ENCODE peak calls at places on chromosomes 4 and X, in six cellular contexts. J is trophoblast cell, W is PC-3, P is thoracic aorta, X is WERI-Rb-1, L is lung. K is an unnamed sample.

GRCh38 chrX:153934473-153935325 is at the start of gene NAA10:
- DNase-seq in J (peak; percentile 64), W (peak; percentile 83), P (no peak), X (peak; percentile 81), L (peak; percentile 56), K (peak; percentile 55)

GRCh38 chrX:38494239-38494823 is 67.0 kb upstream of the TSPAN7 start:
- DNase-seq in J (no peak), W (no peak), P (no peak), X (no peak), L (no peak), K (no peak)

GRCh38 chr4:132797856-132798255 is 351.2 kb upstream of the PCDH10 start:
- DNase-seq in J (no peak), W (no peak), P (no peak), X (no peak), L (no peak), K (no peak)

GRCh38 chrX:3066555-3066954 is 25.3 kb downstream of the ARSF start:
- DNase-seq in J (peak; percentile 4), W (no peak), P (no peak), X (peak; percentile 38), L (no peak), K (no peak)

GRCh38 chr4:7642764-7643495 is 208.2 kb upstream of the PSAPL1 start:
- DNase-seq in J (no peak), W (no peak), P (no peak), X (no peak), L (no peak), K (no peak)

GRCh38 chr4:186699298-186699697 is 24.4 kb downstream of the FAT1 start:
- DNase-seq in J (peak; percentile 78), W (peak; percentile 37), P (no peak), X (no peak), L (no peak), K (no peak)

GRCh38 chrX:133674726-133675470 is 259.6 kb upstream of the GPC4 start:
- DNase-seq in J (peak; percentile 48), W (peak; percentile 89), P (no peak), X (no peak), L (peak; percentile 44), K (no peak)

GRCh38 chr4:184448828-184449227 is 25.5 kb downstream of the IRF2 start:
- DNase-seq in J (no peak), W (no peak), P (no peak), X (no peak), L (peak; percentile 53), K (no peak)

GRCh38 chr4:137474711-137475301 is 57.5 kb downstream of the PCDH18 start:
- DNase-seq in J (no peak), W (peak; percentile 15), P (no peak), X (no peak), L (no peak), K (no peak)

GRCh38 chr4:67403342-67403741 is 142.0 kb downstream of the CENPC start:
- DNase-seq in J (no peak), W (no peak), P (no peak), X (no peak), L (no peak), K (no peak)

GRCh38 chrX:2266445-2267349 is 234.1 kb downstream of the DHRSX start:
- DNase-seq in J (no peak), W (no peak), P (no peak), X (no peak), L (no peak), K (no peak)

GRCh38 chr4:139913398-139913990 is 240.5 kb downstream of the MAML3 start:
- DNase-seq in J (no peak), W (no peak), P (no peak), X (peak; percentile 13), L (no peak), K (no peak)

GRCh38 chrX:113514906-113515305 is 674.3 kb upstream of the AMOT start:
- DNase-seq in J (no peak), W (no peak), P (no peak), X (no peak), L (no peak), K (no peak)

GRCh38 chr4:92263575-92263974 is 40.2 kb upstream of the GRID2 start:
- DNase-seq in J (no peak), W (no peak), P (no peak), X (no peak), L (no peak), K (no peak)

GRCh38 chrX:68699960-68700746 is 52.7 kb downstream of the STARD8 start:
- DNase-seq in J (no peak), W (no peak), P (no peak), X (no peak), L (no peak), K (no peak)

GRCh38 chr4:173046818-173047217 is 121.8 kb upstream of the GALNT7 start:
- DNase-seq in J (no peak), W (no peak), P (no peak), X (peak; percentile 55), L (no peak), K (no peak)

GRCh38 chr4:138707746-138708145 is 307.8 kb upstream of the NOCT start:
- DNase-seq in J (no peak), W (no peak), P (no peak), X (no peak), L (no peak), K (no peak)

GRCh38 chr4:183147191-183147590 is 48.1 kb downstream of the WWC2 start:
- DNase-seq in J (no peak), W (no peak), P (no peak), X (no peak), L (no peak), K (no peak)

GRCh38 chr4:52750819-52751348 is 341 bp downstream of the ERVMER34-1 start:
- DNase-seq in J (peak; percentile 62), W (peak; percentile 14), P (no peak), X (no peak), L (no peak), K (no peak)

GRCh38 chr4:88731359-88731758 is 33.7 kb upstream of the NAP1L5 start:
- DNase-seq in J (no peak), W (no peak), P (no peak), X (no peak), L (no peak), K (no peak)

GRCh38 chr4:145565328-145565727 is 53.9 kb upstream of the MMAA start:
- DNase-seq in J (no peak), W (no peak), P (no peak), X (no peak), L (no peak), K (no peak)

GRCh38 chr4:113869743-113870375 is 108.3 kb upstream of the CAMK2D start:
- DNase-seq in J (no peak), W (peak; percentile 40), P (peak; percentile 8), X (no peak), L (no peak), K (no peak)

GRCh38 chr4:183832776-183833450 is 72.2 kb upstream of the STOX2 start:
- DNase-seq in J (peak; percentile 64), W (no peak), P (no peak), X (no peak), L (no peak), K (no peak)

GRCh38 chr4:150310159-150310895 is 232.1 kb downstream of the DCLK2 start:
- DNase-seq in J (no peak), W (peak; percentile 40), P (no peak), X (no peak), L (no peak), K (no peak)

GRCh38 chr4:30868257-30868656 is 148.1 kb downstream of the PCDH7 start:
- DNase-seq in J (no peak), W (no peak), P (no peak), X (no peak), L (no peak), K (no peak)

GRCh38 chr4:141350122-141350904 is 129.6 kb downstream of the ZNF330 start:
- DNase-seq in J (no peak), W (peak; percentile 97), P (no peak), X (no peak), L (no peak), K (no peak)

GRCh38 chrX:19593684-19594083 is 78.4 kb upstream of the MAP3K15 start:
- DNase-seq in J (no peak), W (peak; percentile 56), P (no peak), X (peak; percentile 17), L (no peak), K (peak; percentile 4)

DNA sequence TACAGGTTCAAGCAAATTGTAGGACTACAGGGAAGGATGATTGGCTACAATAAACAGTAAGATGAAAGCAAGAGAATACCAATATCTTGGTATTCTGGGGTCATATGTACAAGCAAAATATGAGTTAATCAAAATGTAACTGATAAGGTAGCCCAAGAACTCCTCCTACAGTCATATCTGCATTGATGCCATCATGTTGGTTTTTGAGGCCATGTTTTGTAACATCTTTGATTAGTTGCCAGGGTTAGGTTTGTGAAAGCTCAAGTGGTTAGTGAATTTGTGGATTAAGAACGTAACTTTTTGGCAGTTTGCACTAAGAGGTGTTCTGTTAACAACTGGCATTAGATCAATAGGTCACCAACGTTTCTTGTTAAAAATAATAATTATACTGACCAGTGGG is 59.6 kb downstream of the USP9X start:
- DNase-seq in J (no peak), W (no peak), P (no peak), X (no peak), L (no peak), K (no peak)
- H3K36me3 ChIP-seq in J (peaks cover 3% of the 10 kb centered on the region), W (peaks cover 41% of the 10 kb centered on the region), P (peaks cover 5% of the 10 kb centered on the region), X (peaks cover 70% of the 10 kb centered on the region), L (peaks cover 2% of the 10 kb centered on the region), K (peaks cover 36% of the 10 kb centered on the region)

GRCh38 chrX:57583477-57583876 is 8.3 kb upstream of the ZXDB start:
- DNase-seq in J (no peak), W (peak; percentile 61), P (no peak), X (no peak), L (no peak), K (no peak)
- H3K27ac ChIP-seq in J (no peak overlapping the region), W (peak overlapping the region; percentile 50), P (no peak overlapping the region), X (no peak overlapping the region), L (no peak overlapping the region), K (no peak overlapping the region)

GRCh38 chr4:156545003-156545785 is 426.4 kb downstream of the PDGFC start:
- DNase-seq in J (no peak), W (no peak), P (no peak), X (no peak), L (no peak), K (no peak)
- H3K4me3 ChIP-seq in J (no peak overlapping the region), W (no peak overlapping the region), P (peak overlapping the region; percentile 8), X (no peak overlapping the region), L (no peak overlapping the region), K (no peak overlapping the region)

GRCh38 chr4:509374-509676 is 10.3 kb downstream of the PIGG start:
- DNase-seq in J (no peak), W (no peak), P (no peak), X (no peak), L (no peak), K (no peak)

GRCh38 chr4:513327-513726 is 14.3 kb downstream of the PIGG start:
- DNase-seq in J (no peak), W (no peak), P (no peak), X (no peak), L (no peak), K (no peak)

GRCh38 chr4:507745-508512 is 8.9 kb downstream of the PIGG start:
- DNase-seq in J (no peak), W (no peak), P (no peak), X (no peak), L (no peak), K (no peak)

GRCh38 chr4:504076-504475 is 5.1 kb downstream of the PIGG start:
- DNase-seq in J (no peak), W (no peak), P (no peak), X (no peak), L (no peak), K (no peak)

GRCh38 chr4:508675-509373 is 9.8 kb downstream of the PIGG start:
- DNase-seq in J (no peak), W (no peak), P (no peak), X (no peak), L (no peak), K (no peak)
- H3K36me3 ChIP-seq in J (peaks cover 47% of the 10 kb centered on the region), W (peaks cover 12% of the 10 kb centered on the region), P (peaks cover 52% of the 10 kb centered on the region), X (peaks cover 73% of the 10 kb centered on the region), L (peaks cover 40% of the 10 kb centered on the region), K (peaks cover 49% of the 10 kb centered on the region)

GRCh38 chrX:102712967-102713677 is 874 bp downstream of the GPRASP2 start:
- DNase-seq in J (no peak), W (peak; percentile 66), P (no peak), X (peak; percentile 51), L (no peak), K (no peak)
- H3K27ac ChIP-seq in J (no peak overlapping the region), W (no peak overlapping the region), P (peak overlapping the region; percentile 76), X (peak overlapping the region; percentile 51), L (peak overlapping the region; percentile 81), K (no peak overlapping the region)

K was measured in effector memory CD4-positive, alpha-beta T cell.